ENCODE peak calls at places on chromosomes 12 and 14, in seven cellular contexts. W is stimulated activated CD4-positive, alpha-beta T cell treated with anti-CD3 and anti-CD28 coated beads, Interleukin-1b, Interleukin-23, amount 100 ng/mL, for 48 hours; A is iPS-NIHi11; H is effector memory CD4-positive, alpha-beta T cell; E is GM20000; P is hypothalamus; D is GM03348. K is an unnamed sample.

GRCh38 chr12:95998611-95999300 is 2.6 kb upstream of the HAL start:
- DNase-seq in P (no peak), H (peak; percentile 23), E (peak; percentile 78), A (peak; percentile 75), D (peak; percentile 54), W (peak; percentile 46), K (peak; percentile 52)

GRCh38 chr12:20808521-20808920 is 2.0 kb upstream of the SLCO1B3 start:
- DNase-seq in A (no peak), H (no peak), W (no peak), E (no peak), D (no peak), P (no peak), K (no peak)

GRCh38 chr12:114696443-114697245 is 12.7 kb upstream of the TBX3 start:
- DNase-seq in H (no peak), A (no peak), W (no peak), E (no peak), P (no peak), D (no peak), K (no peak)

GRCh38 chr14:99120147-99121026 is 151.6 kb downstream of the BCL11B start:
- DNase-seq in E (no peak), H (no peak), W (no peak), P (no peak), A (no peak), D (no peak), K (no peak)

GRCh38 chr14:82626156-82627055 is 1092.8 kb upstream of the SEL1L start:
- DNase-seq in E (no peak), W (no peak), D (no peak), P (no peak), H (no peak), A (no peak), K (no peak)

GRCh38 chr12:94175763-94176660 is 27.6 kb downstream of the PLXNC1 start:
- DNase-seq in P (no peak), E (no peak), D (no peak), H (no peak), W (no peak), A (no peak), K (no peak)

GRCh38 chr12:66188584-66189475 is at the start of gene IRAK3:
- DNase-seq in A (peak; percentile 72), H (no peak), P (no peak), D (peak; percentile 65), W (peak; percentile 17), E (peak; percentile 80), K (peak; percentile 14)

GRCh38 chr12:114238808-114239207 is 167.1 kb downstream of the TBX5 start:
- DNase-seq in W (no peak), A (no peak), E (no peak), H (no peak), D (peak; percentile 58), P (no peak), K (peak; percentile 48)

GRCh38 chr12:69330475-69331473 is 17.4 kb upstream of the LYZ start:
- DNase-seq in E (peak; percentile 32), D (peak; percentile 9), P (no peak), A (peak; percentile 46), W (peak; percentile 54), H (peak; percentile 41), K (peak; percentile 8)

GRCh38 chr12:116015525-116015924 is 262.0 kb downstream of the MED13L start:
- DNase-seq in H (no peak), W (no peak), E (peak; percentile 22), P (no peak), D (peak; percentile 50), A (peak; percentile 20), K (no peak)

GRCh38 chr14:101330416-101331140 is 230.7 kb upstream of the DIO3 start:
- DNase-seq in D (no peak), A (no peak), H (no peak), W (no peak), P (no peak), E (no peak), K (no peak)

GRCh38 chr12:98440165-98440581 is 75.2 kb upstream of the TMPO start:
- DNase-seq in E (no peak), W (peak; percentile 21), A (no peak), H (no peak), D (peak; percentile 91), P (no peak), K (no peak)

K was measured in BE2C.